ENCODE peak calls at places on chromosomes 4 and X, in seven cellular contexts. V is hepatocyte, I is neural progenitor cell, Q is foreskin fibroblast, W is brain microvascular endothelial cell, N is GM20000, L is AG10803. S is an unnamed sample.

GRCh38 chrX:150184487-150184886 is 178.6 kb upstream of the MAMLD1 start:
- DNase-seq in I (no peak), L (no peak), V (no peak), Q (no peak), W (peak; percentile 28), N (no peak), S (no peak)

GRCh38 chr4:40755609-40756008 is 5.9 kb downstream of the NSUN7 start:
- DNase-seq in W (no peak), Q (no peak), N (no peak), L (no peak), V (no peak), I (no peak), S (no peak)

GRCh38 chr4:54607521-54607920 is 50.2 kb upstream of the KIT start:
- DNase-seq in I (no peak), V (no peak), W (no peak), N (no peak), Q (no peak), L (no peak), S (no peak)

GRCh38 chr4:186685744-186686143 is 37.9 kb downstream of the FAT1 start:
- DNase-seq in N (no peak), I (no peak), Q (peak; percentile 73), V (peak; percentile 55), W (peak; percentile 72), L (peak; percentile 93), S (no peak)

GRCh38 chrX:100979881-100980607 is 10.5 kb downstream of the ARL13A start:
- DNase-seq in L (no peak), N (no peak), I (no peak), W (no peak), Q (no peak), V (no peak), S (no peak)

GRCh38 chr4:98627883-98628282 is 30.5 kb downstream of the TSPAN5 start:
- DNase-seq in Q (peak; percentile 81), N (no peak), I (no peak), W (peak; percentile 35), L (peak; percentile 76), V (no peak), S (no peak)

GRCh38 chr4:150533673-150534072 is 48.3 kb upstream of the MAB21L2 start:
- DNase-seq in W (no peak), N (no peak), L (no peak), Q (no peak), I (no peak), V (no peak), S (no peak)

GRCh38 chr4:84994280-84994679 is 27.8 kb upstream of the WDFY3 start:
- DNase-seq in L (peak; percentile 11), W (no peak), I (peak; percentile 9), V (no peak), N (no peak), Q (no peak), S (no peak)

GRCh38 chr4:158020175-158020574 is 152.7 kb downstream of the GASK1B start:
- DNase-seq in I (no peak), W (peak; percentile 90), Q (peak; percentile 93), V (peak; percentile 71), L (peak; percentile 88), N (no peak), S (no peak)

GRCh38 chr4:1683371-1683902 is 676 bp downstream of the FAM53A start:
- DNase-seq in L (peak; percentile 89), W (peak; percentile 83), N (no peak), Q (peak; percentile 85), V (peak; percentile 51), I (no peak), S (no peak)

GRCh38 chr4:139958738-139959096 is 195.3 kb downstream of the MAML3 start:
- DNase-seq in L (no peak), N (no peak), V (no peak), Q (no peak), W (no peak), I (no peak), S (no peak)

GRCh38 chrX:1860936-1861670 is 246.2 kb downstream of the ASMT start:
- DNase-seq in L (no peak), V (no peak), Q (no peak), I (no peak), W (no peak), N (no peak), S (no peak)

GRCh38 chr4:109912706-109913621 is at the start of gene EGF:
- DNase-seq in I (peak; percentile 38), N (no peak), L (peak; percentile 26), Q (peak; percentile 12), W (peak; percentile 33), V (peak; percentile 64), S (no peak)

GRCh38 chrX:9310596-9310995 is 154.3 kb upstream of the TBL1X start:
- DNase-seq in W (no peak), I (no peak), V (no peak), Q (peak; percentile 27), L (peak; percentile 70), N (no peak), S (no peak)

GRCh38 chr4:33722800-33723511 is 2521.4 kb downstream of the ARAP2 start:
- DNase-seq in V (no peak), Q (peak; percentile 52), L (peak; percentile 38), I (no peak), W (no peak), N (no peak), S (no peak)

GRCh38 chrX:131816551-131817136 is 206.5 kb upstream of the STK26 start:
- DNase-seq in N (peak; percentile 14), Q (peak; percentile 30), W (peak; percentile 65), I (no peak), L (peak; percentile 67), V (no peak), S (no peak)

GRCh38 chrX:10070714-10071436 is 85.9 kb upstream of the CLCN4 start:
- DNase-seq in L (no peak), Q (no peak), V (no peak), N (no peak), I (no peak), W (no peak), S (no peak)

GRCh38 chrX:123236868-123237267 is 52.8 kb downstream of the GRIA3 start:
- DNase-seq in L (peak; percentile 11), Q (no peak), N (no peak), I (peak; percentile 13), W (no peak), V (no peak), S (no peak)

GRCh38 chrX:108122748-108123147 is 31.2 kb downstream of the ATG4A start:
- DNase-seq in V (no peak), Q (peak; percentile 12), W (no peak), L (peak; percentile 72), I (no peak), N (no peak), S (no peak)

GRCh38 chr4:4455199-4455865 is 68.4 kb downstream of the NSG1 start:
- DNase-seq in L (peak; percentile 52), V (no peak), Q (no peak), N (no peak), W (no peak), I (no peak), S (no peak)

GRCh38 chr4:55398461-55398860 is 2.7 kb downstream of the TMEM165 start:
- DNase-seq in V (peak; percentile 37), L (peak; percentile 26), Q (no peak), W (no peak), I (no peak), N (no peak), S (no peak)

GRCh38 chr4:7390906-7391636 is 43.7 kb downstream of the PSAPL1 start:
- DNase-seq in Q (no peak), L (no peak), W (no peak), I (no peak), N (no peak), V (no peak), S (no peak)

GRCh38 chr4:74805601-74806000 is 11.3 kb upstream of the BTC start:
- DNase-seq in L (peak; percentile 27), I (no peak), Q (peak; percentile 1), V (no peak), W (peak; percentile 77), N (no peak), S (no peak)

GRCh38 chrX:41516995-41517660 is 70.0 kb downstream of the NYX start:
- DNase-seq in N (no peak), W (no peak), L (no peak), V (no peak), I (peak; percentile 16), Q (no peak), S (no peak)

GRCh38 chr4:133775881-133776280 is 425.7 kb downstream of the PABPC4L start:
- DNase-seq in L (no peak), N (no peak), I (no peak), W (peak; percentile 66), V (no peak), Q (peak; percentile 27), S (no peak)

GRCh38 chrX:94204524-94204923 is 530.5 kb downstream of the FAM133A start:
- DNase-seq in N (no peak), W (no peak), L (no peak), Q (no peak), V (no peak), I (no peak), S (no peak)

GRCh38 chr4:87506974-87507701 is 22.0 kb downstream of the SPARCL1 start:
- DNase-seq in W (peak; percentile 27), N (no peak), I (no peak), V (no peak), L (peak; percentile 93), Q (peak; percentile 76), S (no peak)

DNA sequence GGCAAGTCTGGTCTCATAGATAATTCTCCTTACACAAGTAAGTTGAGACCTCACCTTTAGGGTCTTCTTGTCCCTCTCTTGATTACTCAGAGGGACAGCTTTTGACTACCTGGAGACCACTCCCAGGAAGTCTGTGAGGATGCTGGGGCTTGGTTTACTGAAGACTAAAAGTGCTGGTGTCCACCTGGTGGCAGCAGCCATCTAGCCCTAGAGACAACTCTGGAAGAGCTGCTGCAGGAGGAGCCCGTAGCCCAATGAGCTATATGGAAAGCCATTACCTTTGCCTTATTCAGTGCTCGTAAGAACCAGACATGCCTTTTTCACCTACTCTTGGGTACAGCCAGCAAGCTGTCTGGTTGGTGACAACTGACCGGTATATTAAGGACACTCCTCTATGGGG is 7.3 kb downstream of the FGFBP2 start:
- DNase-seq in Q (no peak), L (no peak), V (no peak), N (no peak), W (peak; percentile 36), I (no peak), S (no peak)
- TF ChIP-seq CTCF in Q (peak; percentile 35), L (peak; percentile 37), V (no peak), N (no peak), W (peak; percentile 75), I (no peak), S (no peak)

DNA sequence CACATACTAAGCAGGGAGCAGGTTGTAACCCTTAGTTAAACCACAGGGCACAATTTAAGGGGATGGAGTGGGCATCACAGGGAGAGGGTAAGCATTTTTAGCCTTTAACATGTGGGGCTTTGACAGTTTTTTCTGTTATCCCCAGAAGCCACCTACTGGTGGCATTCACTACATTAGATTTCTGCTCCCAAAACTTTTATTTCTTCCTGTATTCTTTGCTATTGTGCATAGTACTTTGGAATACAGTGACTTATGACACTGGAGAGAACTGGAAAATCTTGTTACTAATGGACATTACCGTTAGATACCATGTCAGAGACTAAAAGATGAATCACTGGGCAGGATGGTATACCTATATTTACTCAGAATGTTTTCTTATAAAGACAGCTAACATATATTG is 7.3 kb downstream of the TRIM75 start:
- DNase-seq in L (no peak), I (peak; percentile 15), Q (no peak), N (no peak), W (no peak), V (no peak), S (no peak)
- TF ChIP-seq CTCF in L (peak; percentile 38), I (peak; percentile 46), Q (peak; percentile 30), N (no peak), W (peak; percentile 37), V (peak; percentile 27), S (no peak)

GRCh38 chrX:53287493-53288138 is 6.2 kb upstream of the IQSEC2 start:
- DNase-seq in W (peak; percentile 43), L (peak; percentile 68), I (no peak), V (peak; percentile 60), N (no peak), Q (peak; percentile 78), S (no peak)
- TF ChIP-seq CTCF in W (no peak), L (no peak), I (no peak), V (no peak), N (no peak), Q (no peak), S (no peak)

GRCh38 chrX:32599156-32599555 is 612.2 kb downstream of the DMD start:
- DNase-seq in L (no peak), N (no peak), Q (no peak), I (no peak), V (no peak), W (no peak), S (no peak)
- TF ChIP-seq CTCF in L (no peak), N (no peak), Q (no peak), I (no peak), V (no peak), W (no peak), S (no peak)